ENCODE peak calls at places on chromosome 9, in nine cellular contexts. O is HFFc6, B is AG04449, R is foreskin keratinocyte, J is stomach, A is A549, Q is ascending aorta, Z is endothelial cell, N is PC-9. Y is an unnamed sample.

GRCh38 chr9:122095010-122095767 is 2.1 kb upstream of the TTLL11 start:
- DNase-seq in O (peak; percentile 44), B (no peak), R (peak; percentile 51), J (peak; percentile 66), A (peak; percentile 52), Q (peak; percentile 73), Z (peak; percentile 62), N (peak; percentile 42), Y (peak; percentile 52)

GRCh38 chr9:117815315-117815714 is 111.1 kb downstream of the TLR4 start:
- DNase-seq in O (no peak), B (no peak), R (no peak), J (no peak), A (no peak), Q (no peak), Z (no peak), N (no peak), Y (no peak)

GRCh38 chr9:111810908-111811307 is 16.2 kb upstream of the SHOC1 start:
- DNase-seq in O (no peak), B (no peak), R (no peak), J (no peak), A (no peak), Q (no peak), Z (no peak), N (no peak), Y (no peak)

GRCh38 chr9:123685489-123686083 is 244.3 kb downstream of the DENND1A start:
- DNase-seq in O (no peak), B (no peak), R (no peak), J (no peak), A (no peak), Q (no peak), Z (no peak), N (no peak), Y (no peak)

GRCh38 chr9:80707120-80707519 is 982.2 kb downstream of the TLE1 start:
- DNase-seq in O (no peak), B (no peak), R (peak; percentile 84), J (no peak), A (no peak), Q (no peak), Z (no peak), N (no peak), Y (no peak)

GRCh38 chr9:114311571-114312512 is 11.1 kb upstream of the ORM1 start:
- DNase-seq in O (no peak), B (no peak), R (no peak), J (peak; percentile 24), A (no peak), Q (peak; percentile 59), Z (no peak), N (no peak), Y (no peak)

GRCh38 chr9:112532427-112532826 is 45.8 kb downstream of the KIAA1958 start:
- DNase-seq in O (peak; percentile 52), B (no peak), R (no peak), J (no peak), A (no peak), Q (no peak), Z (no peak), N (no peak), Y (no peak)

GRCh38 chr9:21030389-21031035 is 928 bp downstream of the HACD4 start:
- DNase-seq in O (peak; percentile 78), B (no peak), R (peak; percentile 76), J (no peak), A (no peak), Q (no peak), Z (no peak), N (peak; percentile 29), Y (peak; percentile 77)

GRCh38 chr9:16029056-16029615 is 476.3 kb downstream of the CCDC171 start:
- DNase-seq in O (peak; percentile 24), B (no peak), R (no peak), J (no peak), A (no peak), Q (no peak), Z (no peak), N (no peak), Y (no peak)

GRCh38 chr9:15295761-15296405 is 11.1 kb downstream of the TTC39B start:
- DNase-seq in O (peak; percentile 61), B (no peak), R (peak; percentile 25), J (no peak), A (peak; percentile 38), Q (no peak), Z (no peak), N (no peak), Y (peak; percentile 34)

GRCh38 chr9:65411336-65411735 is 126.3 kb upstream of the FOXD4L5 start:
- DNase-seq in O (no peak), B (no peak), R (no peak), J (no peak), A (no peak), Q (no peak), Z (no peak), N (no peak), Y (no peak)

DNA sequence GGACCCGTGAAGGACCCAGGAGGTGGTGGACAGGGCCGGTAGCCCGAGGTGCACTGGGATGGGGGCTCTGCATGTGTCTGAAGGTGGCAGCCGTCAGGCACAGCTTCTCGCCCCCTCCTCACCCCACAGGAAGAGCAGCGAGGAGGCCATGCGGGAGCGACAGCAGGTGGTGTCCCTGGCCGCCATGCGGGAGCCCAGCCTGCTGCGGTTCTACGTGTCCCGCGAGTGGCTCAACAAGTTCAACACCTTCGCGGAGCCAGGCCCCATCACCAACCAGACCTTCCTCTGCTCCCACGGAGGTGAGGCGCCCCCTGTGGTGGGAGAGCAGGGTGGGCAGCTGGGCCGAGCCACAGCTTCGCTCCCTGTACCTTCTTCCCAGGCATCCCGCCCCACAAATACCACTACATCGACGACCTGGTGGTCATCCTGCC is 39.9 kb downstream of the USP20 start:
- DNase-seq in O (no peak), B (no peak), R (no peak), J (no peak), A (no peak), Q (no peak), Z (peak; percentile 48), N (no peak), Y (no peak)
- TF ChIP-seq CTCF in O (peak; percentile 59), B (peak; percentile 36), R (peak; percentile 16), J (no peak), A (no peak), Q (no peak), Z (peak; percentile 35), N (no peak), Y (no peak)

DNA sequence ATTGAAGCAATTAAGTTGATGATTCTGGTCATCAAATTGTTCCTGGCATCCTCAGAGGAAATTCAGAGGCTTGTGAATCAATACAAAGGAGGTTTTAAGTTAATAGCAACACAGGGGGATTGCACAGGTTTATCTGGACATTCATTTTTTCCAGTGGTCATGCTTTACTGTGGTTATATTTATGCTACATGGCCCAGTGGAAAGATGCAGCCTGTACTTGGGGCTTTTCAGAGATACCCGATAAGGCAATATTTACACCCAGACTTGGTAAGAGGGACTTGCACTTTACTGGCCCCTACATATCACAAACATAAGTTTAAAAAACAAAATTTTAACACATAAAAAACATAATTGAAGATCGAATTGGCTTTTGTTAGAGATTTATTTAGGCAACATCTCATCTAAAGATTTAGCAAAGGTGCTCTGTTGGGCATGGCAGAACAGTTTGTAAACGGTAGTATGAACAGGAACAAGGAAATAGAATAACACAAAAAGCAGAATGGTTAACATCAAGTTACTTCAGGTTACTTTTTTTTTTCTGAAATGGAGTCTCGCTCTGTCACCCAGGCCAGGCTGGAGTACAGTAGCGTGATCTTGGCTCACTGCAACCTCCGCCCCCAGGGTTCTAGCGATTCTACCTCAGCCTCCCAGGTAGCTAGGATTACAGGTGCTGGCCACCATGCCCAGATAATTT is 49.7 kb upstream of the GLDC start:
- DNase-seq in O (no peak), B (no peak), R (no peak), J (no peak), A (no peak), Q (no peak), Z (no peak), N (no peak), Y (no peak)
- TF ChIP-seq CTCF in O (no peak), B (no peak), R (no peak), J (no peak), A (no peak), Q (no peak), Z (no peak), N (no peak), Y (no peak)

DNA sequence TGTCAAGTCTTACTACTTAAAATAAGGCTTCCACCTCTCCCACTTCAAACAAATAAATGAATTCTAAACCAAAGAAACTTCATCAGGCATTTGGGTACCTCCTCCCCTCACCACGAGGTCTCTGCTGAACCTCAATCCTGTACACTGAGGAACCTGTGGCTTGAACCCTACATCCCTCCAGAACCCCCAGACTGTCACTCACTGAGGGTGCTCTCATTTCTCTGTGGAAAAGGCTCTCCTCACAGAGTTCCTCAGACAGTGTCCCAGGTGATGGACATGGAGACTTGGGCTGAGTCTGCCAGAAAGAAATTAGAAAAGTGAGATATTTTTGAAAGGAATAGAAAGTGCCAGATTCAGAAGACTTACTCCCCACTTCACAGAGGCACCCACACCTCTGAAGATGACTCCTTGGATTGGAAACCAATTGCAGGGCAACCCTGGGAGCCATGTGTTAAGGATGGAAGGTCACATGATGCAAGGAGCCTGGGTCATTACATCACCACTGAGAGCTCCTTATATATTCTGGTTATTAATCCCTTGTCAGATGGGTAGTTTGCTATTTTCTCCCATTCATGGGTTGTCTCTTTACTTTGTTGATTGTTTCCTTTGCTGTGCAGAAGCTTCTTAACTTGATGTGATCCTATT is 19.8 kb downstream of the MLANA start:
- DNase-seq in O (no peak), B (no peak), R (no peak), J (no peak), A (no peak), Q (no peak), Z (no peak), N (no peak), Y (no peak)
- TF ChIP-seq CTCF in O (no peak), B (no peak), R (no peak), J (no peak), A (no peak), Q (no peak), Z (no peak), N (no peak), Y (no peak)

GRCh38 chr9:127953768-127954505 is 16.3 kb upstream of the DPM2 start:
- DNase-seq in O (no peak), B (no peak), R (no peak), J (no peak), A (no peak), Q (no peak), Z (no peak), N (no peak), Y (no peak)

GRCh38 chr9:127954831-127955293 is 17.2 kb upstream of the DPM2 start:
- DNase-seq in O (no peak), B (no peak), R (no peak), J (no peak), A (no peak), Q (no peak), Z (no peak), N (no peak), Y (no peak)

GRCh38 chr9:127959841-127960409 is 20.9 kb downstream of the EEIG1 start:
- DNase-seq in O (no peak), B (no peak), R (no peak), J (no peak), A (no peak), Q (no peak), Z (no peak), N (no peak), Y (no peak)

GRCh38 chr9:127958728-127959127 is 21.1 kb upstream of the DPM2 start:
- DNase-seq in O (no peak), B (no peak), R (no peak), J (no peak), A (no peak), Q (no peak), Z (no peak), N (no peak), Y (no peak)

GRCh38 chr9:127955294-127956015 is 17.8 kb upstream of the DPM2 start:
- DNase-seq in O (no peak), B (no peak), R (peak; percentile 65), J (peak; percentile 85), A (peak; percentile 99), Q (no peak), Z (no peak), N (peak; percentile 96), Y (peak; percentile 78)
- TF ChIP-seq CTCF in O (peak; percentile 52), B (no peak), R (peak; percentile 45), J (no peak), A (peak; percentile 15), Q (no peak), Z (no peak), N (peak; percentile 68), Y (peak; percentile 51)

Y was measured in GM10248.